ENCODE peak calls at places on chromosomes 16 and 17, in four cellular contexts. A, B, K and V are unnamed samples.
A peak's percentile ranks its signal among the peaks of the same experiment; 100 is the strongest.

GRCh38 chr16:75225678-75226515 is 7.1 kb downstream of the CTRB1 start:
- DNase-seq in A (no peak), B (no peak), K (no peak), V (no peak)

GRCh38 chr17:27588354-27588753 is 42.6 kb upstream of the LGALS9 start:
- DNase-seq in K (no peak), B (no peak), A (no peak), V (no peak)

GRCh38 chr16:66366433-66367299 is at the start of gene CDH5:
- DNase-seq in B (no peak), A (no peak), K (no peak), V (no peak)

GRCh38 chr16:56551796-56552738 is 12.8 kb upstream of the MT4 start:
- DNase-seq in B (no peak), A (no peak), K (no peak), V (no peak)

GRCh38 chr16:25893332-25893731 is 201.6 kb downstream of the HS3ST4 start:
- DNase-seq in B (no peak), K (no peak), A (no peak), V (no peak)

GRCh38 chr17:81239714-81240555 is 817 bp downstream of the NDUFAF8 start:
- DNase-seq in A (peak; percentile 71), B (peak; percentile 50), K (no peak), V (no peak)

GRCh38 chr17:42313773-42314566 is 25.7 kb downstream of the STAT5A start:
- DNase-seq in A (no peak), B (no peak), K (no peak), V (no peak)

GRCh38 chr16:83233153-83233552 is 574.6 kb upstream of the HSBP1 start:
- DNase-seq in A (no peak), B (no peak), K (no peak), V (no peak)

GRCh38 chr17:261640-262039 is 80.2 kb upstream of the DOC2B start:
- DNase-seq in B (no peak), A (no peak), K (no peak), V (no peak)

GRCh38 chr17:14918540-14918939 is 346.6 kb downstream of the PMP22 start:
- DNase-seq in A (no peak), B (no peak), K (no peak), V (no peak)

GRCh38 chr16:4387769-4388168 is 16.1 kb downstream of the VASN start:
- DNase-seq in K (no peak), A (no peak), B (no peak), V (no peak)

GRCh38 chr16:30184430-30185140 is 1.2 kb downstream of the CORO1A start:
- DNase-seq in K (no peak), B (peak; percentile 33), A (no peak), V (no peak)

GRCh38 chr16:74448990-74449389 is 27.7 kb upstream of the CLEC18B start:
- DNase-seq in B (no peak), K (peak; percentile 89), A (no peak), V (peak; percentile 79)

GRCh38 chr17:9285602-9286001 is 264.3 kb downstream of the NTN1 start:
- DNase-seq in K (no peak), A (no peak), B (no peak), V (no peak)

GRCh38 chr17:62092784-62093183 is 27.7 kb upstream of the MED13 start:
- DNase-seq in K (no peak), B (no peak), A (no peak), V (no peak)

GRCh38 chr17:34118564-34118963 is 136.5 kb upstream of the CCL2 start:
- DNase-seq in A (no peak), K (no peak), B (no peak), V (no peak)

GRCh38 chr17:15513058-15513858 is 45.8 kb upstream of the CDRT4 start:
- DNase-seq in B (no peak), A (no peak), K (no peak), V (no peak)

GRCh38 chr16:17467923-17468540 is 2.7 kb downstream of the XYLT1 start:
- DNase-seq in B (no peak), K (no peak), A (no peak), V (peak; percentile 57)

GRCh38 chr16:17469011-17469741 is 1.6 kb downstream of the XYLT1 start:
- DNase-seq in A (no peak), B (no peak), K (peak; percentile 47), V (peak; percentile 35)

GRCh38 chr16:17470002-17470870 is 524 bp downstream of the XYLT1 start:
- DNase-seq in B (peak; percentile 45), A (peak; percentile 58), K (no peak), V (no peak)

GRCh38 chr16:17469742-17470001 is 1.1 kb downstream of the XYLT1 start:
- DNase-seq in A (no peak), K (no peak), B (no peak), V (no peak)

GRCh38 chr16:17468611-17469010 is 2.1 kb downstream of the XYLT1 start:
- DNase-seq in K (no peak), B (no peak), A (no peak), V (no peak)
- TF ChIP-seq CTCF in K (peak; percentile 2), B (no peak), A (no peak), V (no peak)

DNA sequence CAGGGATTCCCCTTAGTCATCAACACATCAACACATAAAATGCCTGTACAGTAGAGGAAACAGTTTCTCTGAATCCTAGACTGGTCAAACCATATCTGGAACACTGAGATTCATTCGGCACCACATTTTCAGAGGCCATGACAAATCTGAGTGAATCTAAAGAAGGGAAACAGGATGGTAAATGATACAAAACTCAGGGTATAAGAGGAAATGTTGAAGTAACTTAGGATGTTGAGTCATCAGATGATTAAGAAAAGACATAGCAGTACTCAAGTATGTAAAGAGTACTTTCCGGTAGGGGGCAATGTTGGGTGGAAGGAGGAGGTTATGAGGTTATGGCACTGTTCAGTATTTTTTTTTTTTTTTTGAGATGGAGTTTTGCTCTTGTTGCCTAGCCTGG is 358.5 kb upstream of the PMFBP1 start:
- DNase-seq in K (no peak), B (no peak), A (no peak), V (no peak)
- TF ChIP-seq CTCF in K (peak; percentile 26), B (no peak), A (no peak), V (no peak)

DNA sequence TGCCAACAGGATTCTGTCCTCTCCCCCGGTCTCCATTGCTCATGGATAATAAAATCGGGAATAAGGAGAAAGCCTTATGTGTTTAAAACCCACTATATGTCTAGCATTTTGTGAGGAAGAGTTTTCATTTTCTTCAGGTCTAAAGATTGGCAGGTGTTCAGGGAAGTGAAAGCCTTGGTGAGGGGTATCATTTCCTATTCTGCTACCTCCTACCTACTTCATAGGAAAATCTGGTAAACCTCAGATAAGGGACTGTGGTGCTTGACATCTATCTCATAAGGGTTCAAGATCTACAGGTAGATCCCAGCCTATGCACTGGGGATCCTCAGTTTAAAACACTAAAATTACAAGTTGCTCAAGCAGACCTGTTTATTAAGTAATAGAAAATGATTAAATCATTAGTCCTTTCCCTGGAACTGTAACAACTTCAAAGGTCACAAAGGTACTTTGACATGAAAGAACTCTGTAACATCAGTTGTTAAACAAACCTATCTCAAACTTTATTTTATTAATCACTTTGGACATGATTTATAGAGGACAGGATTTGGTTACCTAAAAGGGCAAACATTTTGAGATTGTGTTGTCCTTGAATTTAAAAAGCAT is 6.5 kb downstream of the MOSMO start:
- DNase-seq in B (peak; percentile 35), K (no peak), A (peak; percentile 55), V (no peak)
- TF ChIP-seq CTCF in B (no peak), K (no peak), A (no peak), V (no peak)

DNA sequence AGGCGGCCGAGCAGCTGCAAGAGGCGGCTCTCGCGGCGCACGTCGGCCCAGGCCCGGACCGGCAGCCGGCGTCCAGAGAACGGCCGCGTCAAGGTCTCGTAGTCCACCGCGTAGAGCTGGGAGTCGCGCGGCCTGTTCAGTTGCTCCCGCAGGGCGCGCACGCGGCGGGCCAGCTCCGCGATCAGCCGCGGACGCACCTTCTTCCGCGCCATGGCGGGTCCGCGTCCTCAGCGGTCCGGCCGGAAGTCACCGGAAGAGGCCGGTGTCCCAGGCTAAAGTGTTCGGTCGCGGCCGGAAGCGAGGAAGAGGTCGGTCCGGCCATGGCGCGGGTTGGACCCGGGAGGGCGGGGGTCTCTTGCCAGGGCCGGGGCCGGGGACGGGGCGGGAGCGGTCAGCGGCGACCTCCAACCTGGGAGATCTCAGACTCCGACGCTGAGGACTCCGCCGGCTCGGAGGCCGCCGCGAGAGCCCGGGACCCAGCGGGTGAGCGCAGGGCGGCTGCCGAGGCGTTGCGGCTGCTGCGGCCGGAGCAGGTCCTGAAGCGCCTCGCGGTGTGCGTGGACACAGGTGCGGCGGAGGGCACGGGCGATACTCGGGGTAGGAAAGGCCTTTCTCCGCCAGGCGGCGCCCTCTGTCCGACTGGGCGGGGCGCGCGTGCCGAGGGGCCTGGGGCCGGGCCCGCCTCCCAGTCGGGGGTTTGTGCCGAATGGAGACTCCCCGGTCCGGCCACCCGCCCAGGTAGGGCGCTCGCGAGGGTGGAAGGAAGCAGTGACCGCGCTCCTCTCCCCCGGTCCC is at the start of gene MRPS34:
- DNase-seq in K (no peak), B (peak; percentile 88), A (peak; percentile 93), V (peak; percentile 42)
- TF ChIP-seq CTCF in K (peak; percentile 62), B (peak; percentile 84), A (peak; percentile 88), V (peak; percentile 52)

GRCh38 chr16:28596115-28596630 is 677 bp downstream of the SULT1A2 start:
- DNase-seq in K (no peak), B (no peak), A (no peak), V (no peak)

GRCh38 chr16:28596840-28597691 is at the start of gene SULT1A2:
- DNase-seq in K (no peak), B (no peak), A (no peak), V (no peak)

GRCh38 chr16:28592979-28593553 is 3.8 kb downstream of the SULT1A2 start:
- DNase-seq in A (no peak), B (no peak), K (no peak), V (no peak)

GRCh38 chr16:28592511-28592910 is 4.3 kb downstream of the SULT1A2 start:
- DNase-seq in K (no peak), A (no peak), B (no peak), V (no peak)

GRCh38 chr16:28597692-28598261 is 927 bp upstream of the SULT1A2 start:
- DNase-seq in B (no peak), A (no peak), K (no peak), V (no peak)
- TF ChIP-seq CTCF in B (no peak), A (no peak), K (peak; percentile 6), V (no peak)